ENCODE peak calls at places on chromosome 14, in six cellular contexts. M is progenitor cell of endocrine pancreas, B is psoas muscle, L is NCI-H1092, Z is Right ventricle myocardium superior, P is astrocyte of the spinal cord. V is an unnamed sample.

GRCh38 chr14:73753043-73753886 is 39.1 kb upstream of the PNMA1 start:
- DNase-seq in P (peak; percentile 22), M (no peak), B (no peak), Z (peak; percentile 74), L (no peak), V (peak; percentile 71)

GRCh38 chr14:93528884-93529558 is 98.3 kb downstream of the UNC79 start:
- DNase-seq in P (no peak), B (no peak), Z (no peak), M (no peak), L (no peak), V (no peak)

GRCh38 chr14:44866770-44867169 is 95.0 kb downstream of the KLHL28 start:
- DNase-seq in L (no peak), P (no peak), M (no peak), Z (no peak), B (no peak), V (no peak)

GRCh38 chr14:73763396-73763795 is 49.2 kb upstream of the PNMA1 start:
- DNase-seq in P (no peak), B (peak; percentile 0), M (no peak), L (no peak), Z (peak; percentile 3), V (no peak)

GRCh38 chr14:56002316-56002715 is 115.9 kb upstream of the PELI2 start:
- DNase-seq in B (no peak), L (no peak), P (peak; percentile 65), M (no peak), Z (no peak), V (no peak)

GRCh38 chr14:58730793-58731464 is 93.2 kb downstream of the DACT1 start:
- DNase-seq in B (no peak), M (no peak), P (no peak), Z (no peak), L (no peak), V (no peak)

GRCh38 chr14:101877766-101878165 is 86.6 kb upstream of the DYNC1H1 start:
- DNase-seq in Z (no peak), P (peak; percentile 10), L (no peak), B (no peak), M (no peak), V (no peak)

GRCh38 chr14:52895000-52895399 is 55.9 kb downstream of the FERMT2 start:
- DNase-seq in P (no peak), B (no peak), Z (no peak), M (no peak), L (no peak), V (no peak)

GRCh38 chr14:77077040-77077439 is 21.0 kb upstream of the CIPC start:
- DNase-seq in Z (no peak), L (no peak), M (no peak), B (no peak), P (no peak), V (no peak)

GRCh38 chr14:92389598-92390126 is 66.7 kb downstream of the SLC24A4 start:
- DNase-seq in M (no peak), Z (no peak), P (no peak), L (no peak), B (no peak), V (no peak)

GRCh38 chr14:58966991-58967390 is 221.5 kb upstream of the DAAM1 start:
- DNase-seq in M (no peak), Z (no peak), B (no peak), L (no peak), P (no peak), V (no peak)

GRCh38 chr14:99229654-99230215 is 42.3 kb downstream of the BCL11B start:
- DNase-seq in M (no peak), B (no peak), P (no peak), L (no peak), Z (no peak), V (no peak)

GRCh38 chr14:91753501-91754128 is 21.7 kb upstream of the CATSPERB start:
- DNase-seq in M (no peak), B (no peak), P (no peak), Z (no peak), L (no peak), V (no peak)

GRCh38 chr14:73369433-73369832 is 88.9 kb downstream of the NUMB start:
- DNase-seq in Z (no peak), M (no peak), P (no peak), B (no peak), L (no peak), V (no peak)

GRCh38 chr14:89955022-89955414 is 488 bp upstream of the EFCAB11 start:
- DNase-seq in L (no peak), M (no peak), B (no peak), Z (no peak), P (no peak), V (no peak)

GRCh38 chr14:46433381-46433780 is 218.2 kb downstream of the RPL10L start:
- DNase-seq in L (no peak), P (no peak), B (no peak), Z (no peak), M (no peak), V (no peak)

GRCh38 chr14:79856357-79856756 is 354.9 kb downstream of the DIO2 start:
- DNase-seq in L (no peak), Z (no peak), M (no peak), B (no peak), P (no peak), V (no peak)

GRCh38 chr14:103694572-103695026 is 20.7 kb downstream of the XRCC3 start:
- DNase-seq in M (no peak), L (no peak), B (no peak), P (no peak), Z (no peak), V (no peak)

GRCh38 chr14:65167072-65167645 is 64.8 kb upstream of the MAX start:
- DNase-seq in Z (no peak), M (no peak), P (no peak), L (no peak), B (no peak), V (no peak)

GRCh38 chr14:46051801-46052200 is 599.8 kb downstream of the RPL10L start:
- DNase-seq in B (no peak), Z (no peak), L (no peak), P (no peak), M (no peak), V (no peak)

GRCh38 chr14:94380225-94381148 is 7.9 kb downstream of the SERPINA1 start:
- DNase-seq in Z (no peak), B (no peak), P (no peak), M (no peak), L (no peak), V (no peak)

GRCh38 chr14:73953731-73954130 is 3.6 kb downstream of the COQ6 start:
- DNase-seq in Z (no peak), M (no peak), P (no peak), L (no peak), B (no peak), V (no peak)

GRCh38 chr14:25003537-25003936 is 46.4 kb downstream of the STXBP6 start:
- DNase-seq in M (no peak), B (no peak), L (no peak), Z (no peak), P (no peak), V (no peak)

GRCh38 chr14:52730708-52731111 is 744 bp downstream of the STYX start:
- DNase-seq in Z (no peak), L (no peak), B (no peak), M (no peak), P (peak; percentile 31), V (no peak)

GRCh38 chr14:56244138-56244789 is 126.1 kb downstream of the PELI2 start:
- DNase-seq in M (no peak), B (no peak), L (no peak), Z (no peak), P (peak; percentile 82), V (no peak)

GRCh38 chr14:73227812-73228781 is 9.2 kb upstream of the PAPLN start:
- DNase-seq in B (peak; percentile 68), L (no peak), Z (peak; percentile 67), M (no peak), P (peak; percentile 92), V (no peak)

GRCh38 chr14:79294506-79294905 is 916.8 kb downstream of the DIO2 start:
- DNase-seq in B (no peak), P (no peak), Z (no peak), L (no peak), M (no peak), V (no peak)

GRCh38 chr14:64704145-64704742 is at the start of gene PLEKHG3:
- DNase-seq in P (peak; percentile 75), Z (peak; percentile 89), B (peak; percentile 73), L (peak; percentile 72), M (peak; percentile 68), V (peak; percentile 66)

GRCh38 chr14:37559386-37559785 is 35.7 kb downstream of the FOXA1 start:
- DNase-seq in M (no peak), P (peak; percentile 57), B (no peak), L (no peak), Z (no peak), V (no peak)

GRCh38 chr14:22822619-22823551 is 6.8 kb upstream of the MRPL52 start:
- DNase-seq in P (peak; percentile 97), Z (peak; percentile 86), B (peak; percentile 81), M (peak; percentile 77), L (peak; percentile 23), V (peak; percentile 87)

GRCh38 chr14:91232631-91233030 is 11.9 kb downstream of the GPR68 start:
- DNase-seq in Z (no peak), B (no peak), L (no peak), M (no peak), P (no peak), V (no peak)

GRCh38 chr14:99118946-99119345 is 153.1 kb downstream of the BCL11B start:
- DNase-seq in P (no peak), M (no peak), L (no peak), Z (no peak), B (no peak), V (no peak)

GRCh38 chr14:79044894-79045624 is 874.9 kb downstream of the NRXN3 start:
- DNase-seq in L (peak; percentile 12), M (no peak), Z (no peak), P (peak; percentile 95), B (no peak), V (no peak)

GRCh38 chr14:57479197-57479596 is 14.5 kb downstream of the CCDC198 start:
- DNase-seq in L (no peak), B (no peak), M (no peak), P (no peak), Z (no peak), V (no peak)

V was measured in endothelial cell.